ENCODE peak calls at places on chromosome 13, in four cellular contexts. X is heart right ventricle, Q is OCI-LY7, S is A549. U is an unnamed sample.

GRCh38 chr13:75258159-75258782 is 223.7 kb downstream of the TBC1D4 start:
- DNase-seq in S (no peak), Q (peak), X (no peak), U (no peak)

GRCh38 chr13:57632276-57633140 is 964 bp downstream of the PCDH17 start:
- DNase-seq in X (peak), S (no peak), Q (no peak), U (peak)

GRCh38 chr13:73268306-73268705 is 209.5 kb downstream of the KLF5 start:
- DNase-seq in X (no peak), S (no peak), Q (no peak), U (peak)

GRCh38 chr13:39385621-39386231 is 217.3 kb downstream of the LHFPL6 start:
- DNase-seq in X (no peak), S (no peak), Q (no peak), U (no peak)

GRCh38 chr13:59533561-59534337 is 630.0 kb downstream of the DIAPH3 start:
- DNase-seq in X (no peak), Q (no peak), S (no peak), U (no peak)

GRCh38 chr13:37348916-37349653 is 243.6 kb upstream of the CSNK1A1L start:
- DNase-seq in S (no peak), X (no peak), Q (no peak), U (no peak)

GRCh38 chr13:66489172-66489571 is 741.0 kb downstream of the PCDH9 start:
- DNase-seq in S (no peak), Q (no peak), X (no peak), U (no peak)

GRCh38 chr13:35979378-35979911 is 151.7 kb downstream of the DCLK1 start:
- DNase-seq in S (no peak), X (peak), Q (no peak), U (peak)

GRCh38 chr13:100836696-100837095 is 162.1 kb upstream of the TMTC4 start:
- DNase-seq in X (no peak), Q (no peak), S (no peak), U (no peak)

GRCh38 chr13:26494591-26494990 is 62.9 kb upstream of the WASF3 start:
- DNase-seq in X (no peak), S (no peak), Q (no peak), U (no peak)

GRCh38 chr13:50580684-50581305 is 262.7 kb downstream of the DLEU7 start:
- DNase-seq in Q (no peak), X (peak), S (no peak), U (no peak)
- TF ChIP-seq CTCF in Q (no peak), X (no peak), S (no peak), U (no peak)

GRCh38 chr13:46603165-46603603 is 50.2 kb downstream of the LRCH1 start:
- DNase-seq in X (no peak), Q (peak), S (peak), U (no peak)
- TF ChIP-seq CTCF in X (peak), Q (peak), S (peak), U (no peak)

GRCh38 chr13:33179463-33179862 is 106.1 kb downstream of the STARD13 start:
- DNase-seq in X (no peak), Q (no peak), S (no peak), U (no peak)

GRCh38 chr13:33180009-33180804 is 105.3 kb downstream of the STARD13 start:
- DNase-seq in Q (no peak), X (no peak), S (no peak), U (no peak)

GRCh38 chr13:33175991-33176390 is 109.6 kb downstream of the STARD13 start:
- DNase-seq in X (no peak), Q (no peak), S (no peak), U (no peak)

GRCh38 chr13:33176526-33176925 is 109.0 kb downstream of the STARD13 start:
- DNase-seq in S (no peak), Q (no peak), X (no peak), U (no peak)

DNA sequence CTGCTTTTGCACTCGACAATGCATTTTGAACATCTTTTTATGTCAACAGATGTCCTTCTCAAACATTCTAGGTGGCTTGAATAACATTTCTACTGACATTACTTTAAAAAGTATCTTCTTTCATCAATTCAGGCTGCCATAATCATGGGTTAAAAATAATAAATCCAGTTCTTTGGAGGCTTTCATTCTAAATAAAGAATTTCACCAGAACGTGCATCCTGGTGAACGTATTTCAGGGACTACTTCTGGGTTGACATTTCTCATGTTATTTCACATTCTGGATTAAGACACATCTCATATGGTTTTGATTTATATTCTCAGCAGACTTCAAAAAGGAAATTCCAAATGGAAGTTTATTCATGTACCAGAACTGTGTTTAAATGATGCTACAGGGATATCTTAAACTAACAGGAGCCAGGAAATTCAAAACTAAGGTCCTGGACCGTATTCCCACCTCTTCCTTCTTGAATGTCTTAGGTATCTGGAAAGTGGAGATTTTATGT is 107.3 kb downstream of the STARD13 start:
- DNase-seq in S (no peak), Q (no peak), X (no peak), U (no peak)
- TF ChIP-seq CTCF in S (no peak), Q (no peak), X (no peak), U (no peak)

GRCh38 chr13:52011690-52012511 is at the start of gene ALG11:
- DNase-seq in X (peak), Q (peak), S (peak), U (peak)
- TF ChIP-seq CTCF in X (no peak), Q (no peak), S (no peak), U (no peak)

DNA sequence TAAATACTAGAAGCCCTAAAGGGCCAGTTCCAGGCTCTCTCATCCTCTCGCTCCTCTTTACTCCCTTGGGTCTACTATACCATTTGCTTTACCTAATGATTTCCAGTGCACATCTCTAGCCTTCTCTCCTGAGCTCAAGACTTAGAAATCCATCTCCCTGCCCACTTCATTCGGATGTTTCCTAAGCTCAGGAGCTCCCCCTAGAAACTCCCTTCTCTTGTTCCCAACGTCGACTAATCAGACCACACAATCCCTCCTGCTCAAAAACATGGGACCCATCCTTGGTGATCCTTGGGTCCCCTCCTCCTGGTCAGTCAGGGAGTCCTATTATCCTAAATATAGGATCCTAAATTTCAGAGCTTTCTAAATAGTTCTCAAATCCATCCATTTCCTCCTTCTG is 21.1 kb upstream of the STK24 start:
- DNase-seq in Q (no peak), X (no peak), S (no peak), U (no peak)
- TF ChIP-seq CTCF in Q (no peak), X (peak), S (peak), U (no peak)

DNA sequence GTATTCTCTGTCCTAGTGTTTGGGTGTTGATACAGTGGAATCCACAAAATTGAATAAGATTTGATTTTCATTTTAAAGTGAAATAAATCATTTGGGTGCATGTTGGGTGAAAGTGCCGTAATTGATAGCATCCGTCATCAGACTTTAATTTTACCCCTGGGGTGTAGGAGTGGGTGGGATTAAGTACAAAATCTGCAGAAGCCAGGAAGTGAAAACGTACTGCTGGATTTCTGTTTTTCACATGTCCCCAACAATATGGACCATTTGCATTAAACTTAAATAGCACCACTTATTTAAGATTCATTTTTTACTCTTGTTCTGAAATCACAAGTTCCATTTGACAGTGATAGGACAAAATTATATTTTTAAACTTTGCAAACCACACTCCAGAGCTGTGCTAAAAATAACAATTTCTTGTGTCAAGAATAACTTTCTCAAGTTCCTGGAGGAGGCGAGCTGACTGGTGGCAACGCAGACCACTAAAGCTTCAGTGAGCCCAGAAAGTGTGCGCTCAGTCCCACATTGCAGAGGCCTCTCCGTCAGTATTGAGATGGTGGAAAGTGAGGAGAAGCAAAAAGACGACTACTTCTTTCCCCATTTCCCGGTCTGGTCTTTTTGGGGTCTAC is 71.3 kb downstream of the ARHGEF7 start:
- DNase-seq in Q (peak), S (no peak), X (no peak), U (no peak)
- TF ChIP-seq CTCF in Q (peak), S (no peak), X (no peak), U (no peak)

GRCh38 chr13:28268800-28269223 is 130.5 kb downstream of the PAN3 start:
- DNase-seq in S (no peak), Q (peak), X (no peak), U (no peak)

GRCh38 chr13:28273919-28274318 is 135.6 kb downstream of the PAN3 start:
- DNase-seq in S (no peak), X (no peak), Q (peak), U (no peak)
- TF ChIP-seq CTCF in S (no peak), X (no peak), Q (peak), U (no peak)

DNA sequence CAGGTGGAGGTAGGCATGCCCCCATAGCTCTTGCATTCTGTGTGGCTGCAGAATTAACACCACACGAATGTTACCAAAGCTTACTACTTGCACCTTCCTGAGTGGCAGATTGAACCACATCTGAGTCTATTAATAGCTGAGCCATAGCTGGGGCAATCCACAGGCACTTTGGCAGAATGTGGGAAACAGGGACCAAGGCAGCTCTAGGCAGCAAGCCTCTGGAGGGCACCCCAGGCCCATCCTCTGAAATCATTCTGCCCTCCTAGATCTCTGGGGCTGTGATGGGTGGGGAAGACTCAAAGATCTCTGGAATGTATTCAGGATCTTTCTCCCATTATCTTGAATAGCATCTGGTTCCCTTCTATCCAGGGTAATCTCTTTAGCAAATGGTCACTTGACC is 139.3 kb downstream of the TNFRSF19 start:
- DNase-seq in S (no peak), X (peak), Q (no peak), U (no peak)
- TF ChIP-seq CTCF in S (no peak), X (no peak), Q (no peak), U (no peak)

GRCh38 chr13:110109140-110109783 is 197.7 kb downstream of the COL4A1 start:
- DNase-seq in S (no peak), Q (no peak), X (no peak), U (no peak)

GRCh38 chr13:110109910-110110309 is 197.0 kb downstream of the COL4A1 start:
- DNase-seq in X (peak), S (no peak), Q (no peak), U (peak)

GRCh38 chr13:110106726-110107125 is 200.2 kb downstream of the COL4A1 start:
- DNase-seq in Q (no peak), S (no peak), X (peak), U (no peak)

GRCh38 chr13:110108348-110109139 is 198.4 kb downstream of the COL4A1 start:
- DNase-seq in X (peak), Q (no peak), S (peak), U (peak)

DNA sequence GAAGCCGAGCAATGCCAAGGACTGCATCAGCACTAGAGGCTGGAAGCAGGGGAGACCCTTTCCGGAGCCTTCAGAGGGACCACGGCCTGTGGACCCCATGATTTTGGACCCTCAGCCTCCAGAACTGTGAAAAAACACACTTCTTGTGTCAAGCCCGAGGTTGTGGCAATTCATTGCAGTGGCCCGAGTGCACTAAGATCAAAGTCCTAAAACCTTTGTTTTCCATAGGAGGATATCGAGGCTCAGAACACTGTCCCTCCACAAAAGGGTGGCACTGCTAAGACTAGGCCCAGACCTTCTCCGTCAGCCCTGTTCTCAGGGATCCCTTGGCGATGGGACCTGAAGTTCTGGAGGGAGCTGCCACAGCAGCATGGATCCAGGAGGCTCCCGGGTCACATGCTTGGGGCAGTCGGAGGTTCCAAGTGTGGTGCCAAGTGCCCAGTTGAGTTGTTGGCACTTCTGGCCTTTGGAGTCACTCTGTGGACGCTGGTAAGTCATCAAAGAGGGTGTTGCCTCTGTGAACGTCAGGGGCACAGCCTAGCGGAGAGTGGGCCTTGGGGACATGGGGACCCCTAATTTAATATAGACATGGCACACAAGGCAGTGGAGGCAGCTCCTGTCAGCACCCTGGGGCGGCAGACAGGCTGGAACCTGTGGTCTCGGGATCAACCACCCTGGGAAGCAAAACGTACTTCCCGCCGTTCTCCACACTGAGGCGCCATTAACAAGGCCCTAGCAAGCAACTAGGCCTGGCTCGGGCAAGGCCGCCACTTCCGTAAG is 199.2 kb downstream of the COL4A1 start:
- DNase-seq in Q (no peak), S (no peak), X (no peak), U (no peak)
- TF ChIP-seq CTCF in Q (no peak), S (no peak), X (peak), U (peak)

U was measured in psoas muscle.